ENCODE peak calls at places on chromosomes 7 and 10, in ten cellular contexts. L is lower lobe of right lung; F is T follicular helper cell; K is activated effector memory CD4-positive, alpha-beta T cell treated with Interleukin-2 at 50 U/mL for 16 hours; R is AG04449; P is aorta; X is EH; E is NCI-H2107; C is effector CD8-positive, alpha-beta T cell; A is GM10248. T is an unnamed sample.

GRCh38 chr10:37777056-37777455 is 80.4 kb downstream of the ZNF248 start:
- DNase-seq in L (no peak), F (no peak), K (no peak), R (no peak), P (no peak), X (no peak), E (no peak), C (no peak), A (no peak), T (no peak)

GRCh38 chr10:47410862-47411261 is 26.8 kb upstream of the ZNF488 start:
- DNase-seq in L (no peak), F (no peak), K (no peak), R (no peak), P (no peak), X (no peak), E (no peak), C (no peak), A (no peak), T (no peak)

GRCh38 chr10:103968441-103969391 is 1.8 kb downstream of the SLK start:
- DNase-seq in L (no peak), F (no peak), K (no peak), R (no peak), P (no peak), X (peak; percentile 31), E (no peak), C (no peak), A (no peak), T (no peak)

GRCh38 chr7:38215115-38215514 is 37.1 kb downstream of the STARD3NL start:
- DNase-seq in L (no peak), F (no peak), K (no peak), R (no peak), P (no peak), X (peak; percentile 30), E (no peak), C (no peak), A (no peak), T (no peak)

GRCh38 chr7:43891069-43891955 is 15.1 kb downstream of the URGCP start:
- DNase-seq in L (no peak), F (no peak), K (no peak), R (no peak), P (no peak), X (no peak), E (no peak), C (no peak), A (no peak), T (no peak)

GRCh38 chr7:144818516-144818915 is 17.3 kb downstream of the TPK1 start:
- DNase-seq in L (no peak), F (peak; percentile 56), K (peak; percentile 42), R (no peak), P (no peak), X (no peak), E (no peak), C (peak; percentile 13), A (peak; percentile 46), T (no peak)

GRCh38 chr7:102306916-102307677 is 20.4 kb downstream of the SH2B2 start:
- DNase-seq in L (peak; percentile 85), F (no peak), K (no peak), R (no peak), P (no peak), X (peak; percentile 73), E (no peak), C (no peak), A (peak; percentile 83), T (no peak)

GRCh38 chr7:5620459-5620881 is 161.0 kb downstream of the RNF216 start:
- DNase-seq in L (no peak), F (no peak), K (no peak), R (no peak), P (no peak), X (no peak), E (peak; percentile 75), C (no peak), A (no peak), T (no peak)

GRCh38 chr7:47327698-47328391 is 254.1 kb downstream of the TNS3 start:
- DNase-seq in L (peak; percentile 86), F (no peak), K (no peak), R (no peak), P (peak; percentile 94), X (peak; percentile 94), E (no peak), C (no peak), A (no peak), T (peak; percentile 42)

GRCh38 chr7:84271550-84271949 is 77.0 kb upstream of the SEMA3A start:
- DNase-seq in L (no peak), F (no peak), K (no peak), R (no peak), P (no peak), X (no peak), E (no peak), C (no peak), A (no peak), T (no peak)

GRCh38 chr7:24024276-24024675 is 259.7 kb upstream of the NPY start:
- DNase-seq in L (no peak), F (no peak), K (no peak), R (no peak), P (no peak), X (no peak), E (no peak), C (no peak), A (no peak), T (no peak)

GRCh38 chr7:6443372-6443941 is 4.3 kb downstream of the DAGLB start:
- DNase-seq in L (peak; percentile 3), F (no peak), K (no peak), R (peak; percentile 79), P (no peak), X (peak; percentile 97), E (no peak), C (no peak), A (no peak), T (peak; percentile 84)